ENCODE peak calls at places on chromosomes 3 and 15, in seven cellular contexts. D is stimulated activated naive CD8-positive, alpha-beta T cell treated with anti-CD3 and anti-CD28 coated beads, Interleukin-15, Interleukin-2, amounts not matched to agents 100 U/mL and 50 U/mL, for 24 hours; S is ureter; R is activated CD8-positive, alpha-beta memory T cell treated with anti-CD3 and anti-CD28 coated beads for 48 hours; C is Caki2; B is H54; G is NCI-H510A. Q is an unnamed sample.

GRCh38 chr3:194779729-194780224 is 94.1 kb downstream of the FAM43A start:
- DNase-seq in D (no peak), S (no peak), R (no peak), C (peak), B (peak), G (no peak), Q (no peak)

GRCh38 chr3:108863799-108864135 is 41.2 kb downstream of the TRAT1 start:
- DNase-seq in D (no peak), S (no peak), R (no peak), C (peak), B (no peak), G (no peak), Q (no peak)

GRCh38 chr15:85000189-85000864 is 18.7 kb downstream of the PDE8A start:
- DNase-seq in D (no peak), S (no peak), R (no peak), C (no peak), B (no peak), G (no peak), Q (no peak)

GRCh38 chr3:139764936-139765335 is 87.2 kb upstream of the NMNAT3 start:
- DNase-seq in D (no peak), S (no peak), R (no peak), C (peak), B (no peak), G (no peak), Q (no peak)

GRCh38 chr3:115680802-115681345 is 57.6 kb downstream of the GAP43 start:
- DNase-seq in D (no peak), S (no peak), R (no peak), C (no peak), B (no peak), G (no peak), Q (no peak)

GRCh38 chr15:81103857-81104256 is 30.2 kb upstream of the CFAP161 start:
- DNase-seq in D (no peak), S (no peak), R (no peak), C (no peak), B (no peak), G (no peak), Q (no peak)

GRCh38 chr15:70698412-70698811 is 64.9 kb downstream of the UACA start:
- DNase-seq in D (no peak), S (no peak), R (no peak), C (no peak), B (no peak), G (no peak), Q (peak)

GRCh38 chr15:40428183-40428582 is 12.6 kb upstream of the BAHD1 start:
- DNase-seq in D (no peak), S (no peak), R (no peak), C (no peak), B (no peak), G (no peak), Q (no peak)

GRCh38 chr3:122235147-122235546 is 51.7 kb downstream of the CASR start:
- DNase-seq in D (no peak), S (no peak), R (no peak), C (no peak), B (no peak), G (no peak), Q (no peak)

GRCh38 chr3:152969557-152970300 is 134.8 kb downstream of the P2RY1 start:
- DNase-seq in D (no peak), S (no peak), R (no peak), C (no peak), B (peak), G (no peak), Q (no peak)

GRCh38 chr3:172317984-172318383 is 130.3 kb downstream of the GHSR start:
- DNase-seq in D (no peak), S (no peak), R (no peak), C (peak), B (peak), G (no peak), Q (peak)

GRCh38 chr3:55285156-55285555 is 201.9 kb downstream of the WNT5A start:
- DNase-seq in D (no peak), S (no peak), R (no peak), C (no peak), B (no peak), G (no peak), Q (no peak)

GRCh38 chr15:58731756-58732535 is 17.6 kb downstream of the ADAM10 start:
- DNase-seq in D (no peak), S (no peak), R (no peak), C (peak), B (peak), G (no peak), Q (no peak)

GRCh38 chr3:150169279-150169970 is 198.7 kb upstream of the PFN2 start:
- DNase-seq in D (no peak), S (no peak), R (no peak), C (no peak), B (no peak), G (no peak), Q (no peak)

GRCh38 chr3:67686067-67686466 is 31.7 kb upstream of the SUCLG2 start:
- DNase-seq in D (no peak), S (no peak), R (no peak), C (no peak), B (no peak), G (no peak), Q (no peak)

GRCh38 chr3:46261926-46262594 is 19.8 kb downstream of the CCR3 start:
- DNase-seq in D (no peak), S (no peak), R (no peak), C (no peak), B (no peak), G (no peak), Q (peak)

GRCh38 chr15:34318277-34319079 is 19.1 kb downstream of the SLC12A6 start:
- DNase-seq in D (no peak), S (peak), R (no peak), C (peak), B (peak), G (peak), Q (peak)

GRCh38 chr3:11929531-11929930 is 74.7 kb upstream of the SYN2 start:
- DNase-seq in D (no peak), S (no peak), R (no peak), C (no peak), B (no peak), G (no peak), Q (no peak)

GRCh38 chr3:5888845-5889244 is 701.3 kb downstream of the EDEM1 start:
- DNase-seq in D (no peak), S (no peak), R (no peak), C (no peak), B (no peak), G (no peak), Q (no peak)

GRCh38 chr3:124213641-124214040 is 221.7 kb upstream of the ROPN1 start:
- DNase-seq in D (no peak), S (no peak), R (no peak), C (no peak), B (no peak), G (no peak), Q (no peak)

GRCh38 chr3:170614214-170614966 is 28.5 kb upstream of the SLC7A14 start:
- DNase-seq in D (no peak), S (peak), R (no peak), C (peak), B (peak), G (no peak), Q (peak)

Q was measured in small intestine.